ENCODE peak calls at places on chromosomes 13 and 19, in ten cellular contexts. F is Caco-2; W is IMR-90; N is HFFc6; D is HEK293T; I is amniotic stem cell; G is PC-9; K is stimulated activated CD4-positive, alpha-beta T cell treated with anti-CD3 and anti-CD28 coated beads, Interleukin-15, amount 100 ng/mL, for 24 hours; S is NCI-H526 treated with DMSO at 0.1 percent for 48 hours; V is NCI-H1436. M is an unnamed sample.

GRCh38 chr13:50130686-50131051 is 115.4 kb downstream of the KCNRG start:
- DNase-seq in D (no peak), G (peak; percentile 24), W (peak; percentile 47), N (no peak), V (no peak), S (no peak), F (peak; percentile 47), K (peak; percentile 18), I (no peak), M (peak; percentile 23)

GRCh38 chr19:3292958-3293529 is 68.6 kb downstream of the CELF5 start:
- DNase-seq in G (no peak), F (no peak), N (no peak), V (no peak), W (no peak), I (no peak), K (no peak), D (no peak), S (no peak), M (no peak)

GRCh38 chr13:76764429-76764828 is 121.8 kb downstream of the KCTD12 start:
- DNase-seq in S (no peak), D (peak; percentile 31), F (no peak), K (no peak), V (no peak), N (no peak), I (no peak), W (peak; percentile 10), G (no peak), M (no peak)

GRCh38 chr13:96285729-96286128 is 195.8 kb downstream of the HS6ST3 start:
- DNase-seq in F (no peak), K (no peak), N (no peak), I (no peak), W (no peak), V (no peak), D (no peak), S (no peak), G (no peak), M (no peak)

GRCh38 chr19:55005684-55006488 is 32.2 kb downstream of the GP6 start:
- DNase-seq in S (no peak), W (no peak), I (no peak), K (peak; percentile 31), F (peak; percentile 85), V (no peak), G (peak; percentile 73), N (no peak), D (peak; percentile 52), M (peak; percentile 8)

GRCh38 chr19:46984077-46985010 is 35.3 kb upstream of the NPAS1 start:
- DNase-seq in F (peak; percentile 37), G (no peak), S (no peak), N (peak; percentile 35), D (no peak), W (peak; percentile 50), V (no peak), I (no peak), K (no peak), M (no peak)

GRCh38 chr13:42270857-42271215 is 1.1 kb upstream of the AKAP11 start:
- DNase-seq in F (no peak), S (no peak), V (no peak), D (no peak), K (no peak), G (no peak), I (no peak), N (no peak), W (no peak), M (no peak)

GRCh38 chr13:98509271-98510155 is 67.4 kb downstream of the STK24 start:
- DNase-seq in K (peak; percentile 64), S (no peak), W (peak; percentile 92), V (no peak), F (peak; percentile 56), G (peak; percentile 71), D (no peak), N (peak; percentile 89), I (peak; percentile 59), M (peak; percentile 34)

GRCh38 chr19:5951338-5951861 is 26.5 kb downstream of the RANBP3 start:
- DNase-seq in G (no peak), W (no peak), F (no peak), S (no peak), V (no peak), K (no peak), D (no peak), N (no peak), I (no peak), M (no peak)

GRCh38 chr13:109700176-109700575 is 86.2 kb downstream of the IRS2 start:
- DNase-seq in N (no peak), S (peak; percentile 39), I (no peak), F (no peak), D (no peak), V (peak; percentile 74), W (peak; percentile 24), G (peak; percentile 74), K (no peak), M (no peak)

GRCh38 chr19:39388657-39389056 is 2.2 kb downstream of the PAF1 start:
- DNase-seq in W (no peak), I (no peak), S (no peak), N (no peak), F (no peak), D (no peak), G (no peak), K (no peak), V (no peak), M (no peak)

GRCh38 chr19:41915248-41916032 is 12.8 kb downstream of the ERFL start:
- DNase-seq in I (no peak), G (no peak), D (no peak), F (no peak), K (no peak), W (no peak), S (no peak), V (no peak), N (no peak), M (no peak)

GRCh38 chr13:31468114-31468902 is 268.5 kb downstream of the B3GLCT start:
- DNase-seq in G (no peak), W (no peak), D (no peak), V (no peak), K (no peak), I (no peak), S (peak; percentile 83), F (no peak), N (no peak), M (no peak)

GRCh38 chr19:20276011-20276738 is 109.2 kb downstream of the ZNF486 start:
- DNase-seq in N (no peak), K (no peak), W (no peak), V (no peak), F (no peak), I (no peak), S (no peak), G (no peak), D (no peak), M (no peak)

GRCh38 chr13:112685856-112686255 is 4.0 kb upstream of the ATP11A start:
- DNase-seq in V (no peak), K (no peak), F (peak; percentile 75), I (no peak), W (no peak), G (peak; percentile 13), S (no peak), D (no peak), N (no peak), M (no peak)

GRCh38 chr19:38731654-38732301 is 12.5 kb downstream of the CAPN12 start:
- DNase-seq in W (no peak), I (no peak), D (no peak), F (no peak), V (no peak), K (no peak), S (no peak), G (peak; percentile 86), N (no peak), M (no peak)

GRCh38 chr19:10862561-10863106 is 8.7 kb upstream of the CARM1 start:
- DNase-seq in I (no peak), S (no peak), F (no peak), D (no peak), N (no peak), W (no peak), V (no peak), K (no peak), G (no peak), M (no peak)

GRCh38 chr19:45070214-45070613 is 6.1 kb downstream of the ZNF296 start:
- DNase-seq in I (no peak), F (no peak), D (no peak), V (no peak), G (no peak), K (no peak), W (no peak), N (no peak), S (no peak), M (no peak)

GRCh38 chr13:38255600-38255999 is 94.1 kb upstream of the UFM1 start:
- DNase-seq in W (no peak), S (no peak), D (no peak), I (no peak), G (no peak), F (no peak), K (no peak), N (no peak), V (no peak), M (no peak)

GRCh38 chr19:51440846-51441409 is 17.3 kb downstream of the SIGLEC8 start:
- DNase-seq in G (no peak), V (no peak), F (no peak), W (no peak), K (peak; percentile 78), D (no peak), N (peak; percentile 5), S (no peak), I (no peak), M (peak; percentile 7)

GRCh38 chr13:78601124-78601885 is 2.0 kb downstream of the POU4F1 start:
- DNase-seq in W (peak; percentile 7), I (no peak), S (no peak), F (no peak), G (no peak), D (no peak), V (no peak), K (peak; percentile 31), N (no peak), M (no peak)

GRCh38 chr19:46134527-46134926 is 10.0 kb upstream of the IGFL3 start:
- DNase-seq in D (no peak), V (no peak), G (no peak), N (no peak), W (peak; percentile 65), I (no peak), F (no peak), S (no peak), K (no peak), M (no peak)